ENCODE peak calls at places on chromosomes 16 and 17, in ten cellular contexts. D, S, I, G, H, L, V, T, M and W are unnamed samples.

GRCh38 chr16:67244387-67245188 is 2.7 kb downstream of the FHOD1 start:
- DNase-seq in D (peak; percentile 86), S (peak; percentile 90), I (peak; percentile 95), G (peak; percentile 76), H (peak; percentile 79), L (peak; percentile 47), V (peak; percentile 80), T (peak; percentile 71), M (peak; percentile 85), W (peak; percentile 89)

GRCh38 chr17:73639322-73639721 is 4.9 kb downstream of the SDK2 start:
- DNase-seq in D (peak; percentile 83), S (no peak), I (no peak), G (no peak), H (no peak), L (no peak), V (no peak), T (no peak), M (no peak), W (no peak)

GRCh38 chr17:13594310-13594709 is 7.4 kb downstream of the HS3ST3A1 start:
- DNase-seq in D (no peak), S (no peak), I (no peak), G (no peak), H (no peak), L (no peak), V (no peak), T (no peak), M (no peak), W (no peak)

GRCh38 chr17:27630607-27631408 is at the start of gene LGALS9:
- DNase-seq in D (no peak), S (peak; percentile 54), I (peak; percentile 84), G (no peak), H (peak; percentile 57), L (no peak), V (no peak), T (peak; percentile 62), M (no peak), W (no peak)

GRCh38 chr17:19336938-19337711 is 25.4 kb downstream of the B9D1 start:
- DNase-seq in D (no peak), S (peak; percentile 69), I (peak; percentile 81), G (peak; percentile 79), H (peak; percentile 54), L (no peak), V (no peak), T (no peak), M (no peak), W (no peak)

GRCh38 chr17:10799407-10799806 is 4.5 kb downstream of the TMEM238L start:
- DNase-seq in D (no peak), S (no peak), I (no peak), G (no peak), H (no peak), L (no peak), V (no peak), T (no peak), M (no peak), W (no peak)

GRCh38 chr16:19168173-19169080 is at the start of gene SYT17:
- DNase-seq in D (no peak), S (peak; percentile 62), I (peak; percentile 74), G (peak; percentile 55), H (no peak), L (no peak), V (peak; percentile 35), T (peak; percentile 74), M (peak; percentile 19), W (peak; percentile 59)

GRCh38 chr16:66254751-66255150 is 111.7 kb upstream of the CDH5 start:
- DNase-seq in D (no peak), S (no peak), I (no peak), G (no peak), H (no peak), L (no peak), V (no peak), T (no peak), M (no peak), W (no peak)

GRCh38 chr17:27293359-27293897 is 486 bp upstream of the WSB1 start:
- DNase-seq in D (peak; percentile 78), S (no peak), I (peak; percentile 89), G (peak; percentile 45), H (no peak), L (no peak), V (no peak), T (no peak), M (peak; percentile 34), W (no peak)

GRCh38 chr16:16083421-16084156 is 134.2 kb downstream of the ABCC1 start:
- DNase-seq in D (no peak), S (no peak), I (no peak), G (no peak), H (no peak), L (no peak), V (peak; percentile 20), T (no peak), M (no peak), W (no peak)

DNA sequence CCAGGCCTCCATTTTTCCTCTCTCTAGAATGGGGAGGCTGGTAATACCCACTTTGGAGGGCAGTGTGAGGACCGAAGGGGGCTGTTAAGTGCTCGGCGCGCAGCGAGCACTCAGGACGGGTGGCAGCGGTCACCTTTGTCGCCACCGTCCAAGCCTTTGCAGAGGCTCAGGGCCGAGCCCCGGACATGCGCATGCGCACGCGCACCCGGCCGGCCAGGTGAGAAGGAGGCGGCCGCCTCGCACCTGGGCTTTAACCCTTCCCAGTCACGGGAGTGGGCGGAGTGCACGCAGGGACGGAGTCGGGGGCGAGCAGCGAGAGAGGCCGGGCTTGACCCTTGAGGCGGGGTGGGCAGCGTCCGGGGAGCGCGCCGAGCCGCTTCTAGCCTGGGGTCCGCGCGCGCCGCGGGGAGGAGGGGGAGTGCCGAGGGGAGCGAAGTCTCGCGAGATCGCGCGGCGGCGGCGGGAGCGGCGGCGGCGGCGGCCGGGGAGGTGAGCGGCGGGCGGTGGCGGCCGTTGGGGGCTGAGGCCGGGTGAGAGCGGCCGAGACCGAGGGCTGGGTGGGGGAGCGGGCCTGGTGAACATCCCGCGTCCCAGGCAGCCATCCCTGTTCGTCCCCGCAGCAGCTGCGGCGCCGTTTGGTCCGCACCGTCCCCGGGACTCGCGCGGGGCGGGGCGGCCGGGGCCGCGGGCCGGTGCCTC is at the start of gene MRTFB:
- DNase-seq in D (peak; percentile 81), S (peak; percentile 79), I (peak; percentile 92), G (peak; percentile 86), H (peak; percentile 76), L (peak; percentile 50), V (peak; percentile 76), T (peak; percentile 95), M (peak; percentile 83), W (peak; percentile 84)
- TF ChIP-seq CTCF in D (no peak), S (no peak), I (no peak), G (no peak), H (no peak), L (no peak), V (no peak), T (no peak), M (no peak), W (no peak)

GRCh38 chr17:5097101-5097834 is 14.4 kb downstream of the ZNF232 start:
- DNase-seq in D (peak; percentile 71), S (peak; percentile 41), I (peak; percentile 91), G (peak; percentile 60), H (peak; percentile 42), L (peak; percentile 12), V (no peak), T (no peak), M (peak; percentile 47), W (peak; percentile 74)

DNA sequence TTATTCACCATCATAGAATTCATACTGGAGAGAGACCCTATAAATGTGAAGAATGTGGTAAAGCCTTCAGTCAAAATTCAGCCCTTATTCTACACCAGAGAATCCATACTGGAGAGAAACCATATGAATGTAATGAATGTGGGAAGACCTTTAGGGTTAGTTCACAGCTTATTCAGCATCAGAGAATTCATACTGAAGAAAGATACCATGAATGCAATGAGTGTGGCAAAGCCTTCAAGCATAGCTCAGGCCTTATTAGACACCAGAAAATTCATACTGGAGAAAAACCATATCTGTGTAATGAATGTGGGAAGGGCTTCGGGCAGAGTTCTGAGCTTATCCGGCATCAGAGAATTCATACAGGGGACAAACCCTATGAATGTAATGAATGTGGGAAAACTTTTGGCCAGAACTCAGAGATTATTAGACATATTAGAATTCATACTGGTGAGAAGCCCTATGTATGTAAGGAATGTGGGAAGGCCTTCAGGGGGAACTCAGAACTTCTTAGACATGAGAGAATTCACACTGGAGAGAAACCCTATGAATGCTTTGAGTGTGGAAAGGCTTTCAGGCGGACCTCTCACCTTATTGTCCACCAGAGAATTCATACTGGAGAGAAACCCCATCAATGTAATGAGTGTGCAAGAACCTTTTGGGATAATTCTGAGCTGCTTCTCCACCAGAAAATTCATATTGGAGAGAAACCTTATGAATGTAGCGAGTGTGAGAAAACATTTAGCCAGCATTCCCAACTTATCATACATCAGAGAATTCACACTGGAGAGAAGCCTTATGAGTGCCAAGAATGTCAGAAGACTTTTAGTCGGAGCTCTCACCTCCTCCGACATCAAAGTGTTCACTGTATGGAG is 14.1 kb downstream of the ZFP3 start:
- DNase-seq in D (no peak), S (no peak), I (no peak), G (no peak), H (no peak), L (no peak), V (no peak), T (no peak), M (no peak), W (no peak)
- H3K9me3 ChIP-seq in D (peaks cover 41% of the 10 kb centered on the region), S (peaks cover 90% of the 10 kb centered on the region), I (peaks cover 96% of the 10 kb centered on the region), G (peaks cover 20% of the 10 kb centered on the region), H (peaks cover 85% of the 10 kb centered on the region), L (peaks cover 29% of the 10 kb centered on the region), V (peaks cover 100% of the 10 kb centered on the region), T (peaks cover 75% of the 10 kb centered on the region), M (peaks cover 87% of the 10 kb centered on the region), W (peaks cover 96% of the 10 kb centered on the region)

GRCh38 chr17:67442787-67443624 is 65.9 kb downstream of the PITPNC1 start:
- DNase-seq in D (no peak), S (no peak), I (no peak), G (no peak), H (no peak), L (no peak), V (no peak), T (no peak), M (no peak), W (no peak)
- H3K4me1 ChIP-seq in D (peaks cover 6% of the 10 kb centered on the region), S (peaks cover 41% of the 10 kb centered on the region), I (peaks cover 3% of the 10 kb centered on the region), G (no peaks in the 10 kb centered on the region), H (no peaks in the 10 kb centered on the region), L (no peaks in the 10 kb centered on the region), V (peaks cover 21% of the 10 kb centered on the region), T (no peaks in the 10 kb centered on the region), M (peaks cover 9% of the 10 kb centered on the region), W (peaks cover 57% of the 10 kb centered on the region)

GRCh38 chr17:67082110-67082509 is 37.8 kb downstream of the CACNG1 start:
- DNase-seq in D (no peak), S (no peak), I (no peak), G (no peak), H (no peak), L (no peak), V (no peak), T (no peak), M (no peak), W (no peak)
- TF ChIP-seq CTCF in D (no peak), S (no peak), I (no peak), G (no peak), H (no peak), L (no peak), V (no peak), T (no peak), M (no peak), W (no peak)

DNA sequence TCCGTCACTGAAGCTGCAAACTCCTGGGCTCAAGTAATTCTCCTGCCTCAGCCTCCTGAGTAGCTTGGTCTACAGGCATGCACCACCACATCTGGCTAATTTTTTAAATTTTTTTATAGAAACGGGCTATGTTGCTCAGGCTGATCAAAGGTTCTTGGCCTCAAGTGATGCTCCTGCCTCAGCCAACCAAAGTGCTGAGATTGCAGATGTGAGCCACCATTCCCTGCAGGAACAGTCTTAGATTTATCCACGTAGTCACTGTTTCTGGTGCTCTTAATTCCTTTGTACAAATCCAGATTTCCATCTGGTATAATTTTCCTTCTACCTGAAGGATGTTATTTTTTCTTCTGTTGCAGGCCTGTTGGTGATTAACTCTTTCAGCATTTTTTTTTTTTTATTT is 13.0 kb downstream of the SLC26A11 start:
- DNase-seq in D (no peak), S (no peak), I (no peak), G (no peak), H (no peak), L (no peak), V (no peak), T (no peak), M (no peak), W (no peak)
- H3K9me3 ChIP-seq in D (no peaks in the 10 kb centered on the region), S (peaks cover 21% of the 10 kb centered on the region), I (peaks cover 33% of the 10 kb centered on the region), G (peaks cover 6% of the 10 kb centered on the region), H (peaks cover 12% of the 10 kb centered on the region), L (no peaks in the 10 kb centered on the region), V (peaks cover 30% of the 10 kb centered on the region), T (no peaks in the 10 kb centered on the region), M (peaks cover 25% of the 10 kb centered on the region), W (peaks cover 23% of the 10 kb centered on the region)